ENCODE peak calls at places on chromosomes 6 and 20, in eight cellular contexts. One of them, this sample, is unnamed.

GRCh38 chr20:62519826-62520225 is 44.0 kb upstream of the GATA5 start:
- DNase-seq in left cardiac atrium: no peak
- DNase-seq in hepatic stellate cell: no peak
- DNase-seq in uterus: no peak
- DNase-seq in fibroblast of the conjunctiva: no peak
- DNase-seq in naive thymus-derived CD8-positive, alpha-beta T cell: no peak
- DNase-seq in AG08396: no peak
- DNase-seq in neuronal stem cell: no peak
- DNase-seq in this sample: no peak

GRCh38 chr20:23049201-23049932 is at the start of gene THBD:
- DNase-seq in left cardiac atrium: peak
- DNase-seq in hepatic stellate cell: peak
- DNase-seq in uterus: peak
- DNase-seq in fibroblast of the conjunctiva: no peak
- DNase-seq in naive thymus-derived CD8-positive, alpha-beta T cell: no peak
- DNase-seq in AG08396: peak
- DNase-seq in neuronal stem cell: peak
- DNase-seq in this sample: peak

GRCh38 chr6:36917541-36918193 is 31.9 kb downstream of the C6orf89 start:
- DNase-seq in left cardiac atrium: peak
- DNase-seq in hepatic stellate cell: no peak
- DNase-seq in uterus: peak
- DNase-seq in fibroblast of the conjunctiva: peak
- DNase-seq in naive thymus-derived CD8-positive, alpha-beta T cell: no peak
- DNase-seq in AG08396: peak
- DNase-seq in neuronal stem cell: no peak
- DNase-seq in this sample: no peak

GRCh38 chr6:90080876-90081464 is 186.7 kb downstream of the GJA10 start:
- DNase-seq in left cardiac atrium: no peak
- DNase-seq in hepatic stellate cell: no peak
- DNase-seq in uterus: no peak
- DNase-seq in fibroblast of the conjunctiva: no peak
- DNase-seq in naive thymus-derived CD8-positive, alpha-beta T cell: peak
- DNase-seq in AG08396: no peak
- DNase-seq in neuronal stem cell: no peak
- DNase-seq in this sample: no peak

GRCh38 chr20:57162253-57162652 is 104.2 kb downstream of the BMP7 start:
- DNase-seq in left cardiac atrium: no peak
- DNase-seq in hepatic stellate cell: no peak
- DNase-seq in uterus: no peak
- DNase-seq in fibroblast of the conjunctiva: no peak
- DNase-seq in naive thymus-derived CD8-positive, alpha-beta T cell: no peak
- DNase-seq in AG08396: no peak
- DNase-seq in neuronal stem cell: no peak
- DNase-seq in this sample: no peak

GRCh38 chr6:80223743-80224212 is 117.3 kb downstream of the BCKDHB start:
- DNase-seq in left cardiac atrium: no peak
- DNase-seq in hepatic stellate cell: no peak
- DNase-seq in uterus: no peak
- DNase-seq in fibroblast of the conjunctiva: peak
- DNase-seq in naive thymus-derived CD8-positive, alpha-beta T cell: no peak
- DNase-seq in AG08396: no peak
- DNase-seq in neuronal stem cell: no peak
- DNase-seq in this sample: no peak

GRCh38 chr6:17986656-17987575 is 519 bp downstream of the KIF13A start:
- DNase-seq in left cardiac atrium: peak
- DNase-seq in hepatic stellate cell: peak
- DNase-seq in uterus: peak
- DNase-seq in fibroblast of the conjunctiva: no peak
- DNase-seq in naive thymus-derived CD8-positive, alpha-beta T cell: peak
- DNase-seq in AG08396: peak
- DNase-seq in neuronal stem cell: peak
- DNase-seq in this sample: peak

GRCh38 chr20:53915459-53916172 is 154.8 kb downstream of the BCAS1 start:
- DNase-seq in left cardiac atrium: peak
- DNase-seq in hepatic stellate cell: peak
- DNase-seq in uterus: peak
- DNase-seq in fibroblast of the conjunctiva: peak
- DNase-seq in naive thymus-derived CD8-positive, alpha-beta T cell: peak
- DNase-seq in AG08396: peak
- DNase-seq in neuronal stem cell: peak
- DNase-seq in this sample: peak

GRCh38 chr6:163837681-163838431 is 423.3 kb downstream of the QKI start:
- DNase-seq in left cardiac atrium: peak
- DNase-seq in hepatic stellate cell: peak
- DNase-seq in uterus: no peak
- DNase-seq in fibroblast of the conjunctiva: no peak
- DNase-seq in naive thymus-derived CD8-positive, alpha-beta T cell: no peak
- DNase-seq in AG08396: peak
- DNase-seq in neuronal stem cell: peak
- DNase-seq in this sample: no peak

GRCh38 chr6:111586554-111586953 is 19.1 kb downstream of the TRAF3IP2 start:
- DNase-seq in left cardiac atrium: no peak
- DNase-seq in hepatic stellate cell: no peak
- DNase-seq in uterus: no peak
- DNase-seq in fibroblast of the conjunctiva: no peak
- DNase-seq in naive thymus-derived CD8-positive, alpha-beta T cell: peak
- DNase-seq in AG08396: no peak
- DNase-seq in neuronal stem cell: no peak
- DNase-seq in this sample: no peak